ENCODE peak calls at places on chromosomes 1 and 21, in nine cellular contexts. One of them, this sample, is unnamed.

GRCh38 chr1:27719286-27720251 is 6.2 kb upstream of the FAM76A start:
- DNase-seq in BE2C: no peak
- DNase-seq in WERI-Rb-1: no peak
- DNase-seq in fibroblast of pulmonary artery: peak
- DNase-seq in hepatocyte: no peak
- DNase-seq in SK-N-SH: peak
- DNase-seq in neural crest cell: no peak
- DNase-seq in AG10803: peak
- DNase-seq in GM06990: no peak
- DNase-seq in this sample: peak

GRCh38 chr1:239386453-239387303 is at the start of gene CHRM3:
- DNase-seq in BE2C: peak
- DNase-seq in hepatocyte: peak
- DNase-seq in neural crest cell: peak
- DNase-seq in GM06990: no peak
- DNase-seq in SK-N-SH: peak
- DNase-seq in WERI-Rb-1: peak
- DNase-seq in AG10803: no peak
- DNase-seq in fibroblast of pulmonary artery: no peak
- DNase-seq in this sample: no peak

GRCh38 chr1:36211307-36211706 is 12.9 kb upstream of the THRAP3 start:
- DNase-seq in WERI-Rb-1: no peak
- DNase-seq in GM06990: no peak
- DNase-seq in BE2C: no peak
- DNase-seq in neural crest cell: no peak
- DNase-seq in hepatocyte: no peak
- DNase-seq in fibroblast of pulmonary artery: no peak
- DNase-seq in SK-N-SH: no peak
- DNase-seq in AG10803: no peak
- DNase-seq in this sample: no peak

GRCh38 chr1:197600751-197601150 is 174.5 kb downstream of the DENND1B start:
- DNase-seq in BE2C: no peak
- DNase-seq in WERI-Rb-1: no peak
- DNase-seq in neural crest cell: no peak
- DNase-seq in AG10803: no peak
- DNase-seq in fibroblast of pulmonary artery: no peak
- DNase-seq in hepatocyte: no peak
- DNase-seq in GM06990: no peak
- DNase-seq in SK-N-SH: no peak
- DNase-seq in this sample: no peak

GRCh38 chr1:159311679-159312078 is 9.5 kb downstream of the FCER1A start:
- DNase-seq in SK-N-SH: no peak
- DNase-seq in hepatocyte: no peak
- DNase-seq in fibroblast of pulmonary artery: no peak
- DNase-seq in BE2C: no peak
- DNase-seq in AG10803: no peak
- DNase-seq in GM06990: no peak
- DNase-seq in WERI-Rb-1: no peak
- DNase-seq in neural crest cell: no peak
- DNase-seq in this sample: no peak

GRCh38 chr1:173532237-173532636 is 55.1 kb downstream of the PRDX6 start:
- DNase-seq in BE2C: no peak
- DNase-seq in AG10803: no peak
- DNase-seq in fibroblast of pulmonary artery: no peak
- DNase-seq in GM06990: no peak
- DNase-seq in neural crest cell: no peak
- DNase-seq in WERI-Rb-1: no peak
- DNase-seq in hepatocyte: no peak
- DNase-seq in SK-N-SH: no peak
- DNase-seq in this sample: no peak

GRCh38 chr1:18697541-18697940 is 66.9 kb downstream of the PAX7 start:
- DNase-seq in GM06990: no peak
- DNase-seq in BE2C: no peak
- DNase-seq in AG10803: no peak
- DNase-seq in hepatocyte: no peak
- DNase-seq in neural crest cell: no peak
- DNase-seq in WERI-Rb-1: no peak
- DNase-seq in fibroblast of pulmonary artery: no peak
- DNase-seq in SK-N-SH: no peak
- DNase-seq in this sample: no peak

GRCh38 chr1:87151500-87152421 is 176.9 kb upstream of the LMO4 start:
- DNase-seq in GM06990: peak
- DNase-seq in BE2C: no peak
- DNase-seq in fibroblast of pulmonary artery: peak
- DNase-seq in SK-N-SH: no peak
- DNase-seq in WERI-Rb-1: peak
- DNase-seq in AG10803: peak
- DNase-seq in neural crest cell: peak
- DNase-seq in hepatocyte: peak
- DNase-seq in this sample: peak

GRCh38 chr1:73627723-73628122 is 570.3 kb downstream of the LRRIQ3 start:
- DNase-seq in hepatocyte: no peak
- DNase-seq in GM06990: no peak
- DNase-seq in BE2C: no peak
- DNase-seq in fibroblast of pulmonary artery: no peak
- DNase-seq in AG10803: no peak
- DNase-seq in SK-N-SH: no peak
- DNase-seq in neural crest cell: no peak
- DNase-seq in WERI-Rb-1: peak
- DNase-seq in this sample: no peak

GRCh38 chr21:42621828-42622199 is 31.6 kb upstream of the PDE9A start:
- DNase-seq in GM06990: no peak
- DNase-seq in BE2C: no peak
- DNase-seq in SK-N-SH: no peak
- DNase-seq in AG10803: no peak
- DNase-seq in hepatocyte: no peak
- DNase-seq in WERI-Rb-1: no peak
- DNase-seq in neural crest cell: no peak
- DNase-seq in fibroblast of pulmonary artery: no peak
- DNase-seq in this sample: no peak

GRCh38 chr21:35234725-35235124 is 185.6 kb upstream of the RUNX1 start:
- DNase-seq in fibroblast of pulmonary artery: no peak
- DNase-seq in GM06990: peak
- DNase-seq in WERI-Rb-1: no peak
- DNase-seq in neural crest cell: no peak
- DNase-seq in SK-N-SH: no peak
- DNase-seq in AG10803: peak
- DNase-seq in BE2C: no peak
- DNase-seq in hepatocyte: no peak
- DNase-seq in this sample: peak

GRCh38 chr1:46288485-46289133 is 14.8 kb downstream of the LRRC41 start:
- DNase-seq in neural crest cell: no peak
- DNase-seq in hepatocyte: no peak
- DNase-seq in WERI-Rb-1: no peak
- DNase-seq in AG10803: peak
- DNase-seq in BE2C: no peak
- DNase-seq in fibroblast of pulmonary artery: peak
- DNase-seq in SK-N-SH: no peak
- DNase-seq in GM06990: no peak
- DNase-seq in this sample: no peak

GRCh38 chr1:9651565-9652378 is at the start of gene PIK3CD:
- DNase-seq in WERI-Rb-1: peak
- DNase-seq in fibroblast of pulmonary artery: peak
- DNase-seq in neural crest cell: peak
- DNase-seq in GM06990: peak
- DNase-seq in AG10803: peak
- DNase-seq in BE2C: no peak
- DNase-seq in hepatocyte: peak
- DNase-seq in SK-N-SH: peak
- DNase-seq in this sample: peak

GRCh38 chr1:7690076-7690475 is 81.0 kb upstream of the VAMP3 start:
- DNase-seq in GM06990: no peak
- DNase-seq in hepatocyte: no peak
- DNase-seq in SK-N-SH: no peak
- DNase-seq in BE2C: no peak
- DNase-seq in neural crest cell: no peak
- DNase-seq in AG10803: no peak
- DNase-seq in WERI-Rb-1: no peak
- DNase-seq in fibroblast of pulmonary artery: no peak
- DNase-seq in this sample: no peak

GRCh38 chr1:60670313-60670712 is 412.0 kb upstream of the NFIA start:
- DNase-seq in hepatocyte: no peak
- DNase-seq in SK-N-SH: no peak
- DNase-seq in fibroblast of pulmonary artery: no peak
- DNase-seq in AG10803: no peak
- DNase-seq in neural crest cell: no peak
- DNase-seq in WERI-Rb-1: no peak
- DNase-seq in BE2C: no peak
- DNase-seq in GM06990: no peak
- DNase-seq in this sample: no peak

GRCh38 chr21:45981641-45982255 is at the start of gene COL6A1:
- DNase-seq in BE2C: peak
- DNase-seq in hepatocyte: peak
- DNase-seq in AG10803: peak
- DNase-seq in neural crest cell: peak
- DNase-seq in GM06990: no peak
- DNase-seq in SK-N-SH: peak
- DNase-seq in fibroblast of pulmonary artery: no peak
- DNase-seq in WERI-Rb-1: peak
- DNase-seq in this sample: no peak

GRCh38 chr1:55064071-55064581 is 24.8 kb downstream of the PCSK9 start:
- DNase-seq in SK-N-SH: peak
- DNase-seq in neural crest cell: no peak
- DNase-seq in WERI-Rb-1: no peak
- DNase-seq in GM06990: no peak
- DNase-seq in hepatocyte: peak
- DNase-seq in AG10803: peak
- DNase-seq in fibroblast of pulmonary artery: peak
- DNase-seq in BE2C: peak
- DNase-seq in this sample: peak
- TF ChIP-seq CTCF in SK-N-SH: no peak
- TF ChIP-seq CTCF in neural crest cell: peak
- TF ChIP-seq CTCF in WERI-Rb-1: peak
- TF ChIP-seq CTCF in GM06990: no peak
- TF ChIP-seq CTCF in hepatocyte: no peak
- TF ChIP-seq CTCF in AG10803: no peak
- TF ChIP-seq CTCF in fibroblast of pulmonary artery: no peak
- TF ChIP-seq CTCF in BE2C: no peak
- TF ChIP-seq CTCF in this sample: peak

DNA sequence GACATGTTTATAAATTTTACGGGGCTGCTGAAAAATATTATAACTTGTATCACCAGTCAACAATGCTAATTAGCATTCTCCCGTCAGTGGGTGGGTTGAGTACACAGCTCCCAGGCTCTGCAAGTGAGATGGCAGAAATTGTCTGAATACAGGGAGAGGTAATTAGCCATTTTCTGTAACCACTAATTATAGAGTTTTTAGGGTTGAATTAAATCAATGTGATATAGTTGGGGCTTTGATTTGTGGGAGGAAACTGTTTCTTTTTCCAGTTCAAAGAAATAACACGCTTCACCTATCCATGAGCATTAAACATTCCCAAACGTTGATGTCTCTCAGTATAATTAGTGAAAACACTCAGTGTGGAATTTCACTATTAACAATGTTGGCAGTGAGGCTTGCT is 1.4 kb downstream of the VANGL1 start:
- DNase-seq in WERI-Rb-1: no peak
- DNase-seq in hepatocyte: no peak
- DNase-seq in SK-N-SH: no peak
- DNase-seq in fibroblast of pulmonary artery: no peak
- DNase-seq in GM06990: no peak
- DNase-seq in neural crest cell: no peak
- DNase-seq in BE2C: no peak
- DNase-seq in AG10803: no peak
- DNase-seq in this sample: no peak
- TF ChIP-seq CTCF in WERI-Rb-1: no peak
- TF ChIP-seq CTCF in hepatocyte: no peak
- TF ChIP-seq CTCF in SK-N-SH: no peak
- TF ChIP-seq CTCF in fibroblast of pulmonary artery: no peak
- TF ChIP-seq CTCF in GM06990: no peak
- TF ChIP-seq CTCF in neural crest cell: no peak
- TF ChIP-seq CTCF in BE2C: no peak
- TF ChIP-seq CTCF in AG10803: no peak
- TF ChIP-seq CTCF in this sample: no peak

GRCh38 chr1:94820918-94821317 is 761 bp downstream of the SLC44A3 start:
- DNase-seq in SK-N-SH: no peak
- DNase-seq in neural crest cell: no peak
- DNase-seq in GM06990: no peak
- DNase-seq in fibroblast of pulmonary artery: no peak
- DNase-seq in WERI-Rb-1: no peak
- DNase-seq in AG10803: no peak
- DNase-seq in BE2C: no peak
- DNase-seq in hepatocyte: no peak
- DNase-seq in this sample: no peak

GRCh38 chr1:94819584-94819944 is 593 bp upstream of the SLC44A3 start:
- DNase-seq in SK-N-SH: no peak
- DNase-seq in WERI-Rb-1: no peak
- DNase-seq in AG10803: no peak
- DNase-seq in neural crest cell: no peak
- DNase-seq in fibroblast of pulmonary artery: no peak
- DNase-seq in BE2C: no peak
- DNase-seq in GM06990: no peak
- DNase-seq in hepatocyte: no peak
- DNase-seq in this sample: no peak

GRCh38 chr1:94817697-94818096 is 2.5 kb upstream of the SLC44A3 start:
- DNase-seq in AG10803: no peak
- DNase-seq in GM06990: no peak
- DNase-seq in WERI-Rb-1: no peak
- DNase-seq in BE2C: no peak
- DNase-seq in hepatocyte: no peak
- DNase-seq in fibroblast of pulmonary artery: no peak
- DNase-seq in SK-N-SH: no peak
- DNase-seq in neural crest cell: no peak
- DNase-seq in this sample: no peak

GRCh38 chr1:94821636-94822305 is 1.6 kb downstream of the SLC44A3 start:
- DNase-seq in BE2C: peak
- DNase-seq in GM06990: no peak
- DNase-seq in SK-N-SH: peak
- DNase-seq in WERI-Rb-1: peak
- DNase-seq in neural crest cell: no peak
- DNase-seq in AG10803: no peak
- DNase-seq in fibroblast of pulmonary artery: no peak
- DNase-seq in hepatocyte: peak
- DNase-seq in this sample: no peak

GRCh38 chr1:94819945-94820746 is at the start of gene SLC44A3:
- DNase-seq in GM06990: no peak
- DNase-seq in SK-N-SH: peak
- DNase-seq in BE2C: peak
- DNase-seq in neural crest cell: peak
- DNase-seq in AG10803: peak
- DNase-seq in fibroblast of pulmonary artery: peak
- DNase-seq in WERI-Rb-1: peak
- DNase-seq in hepatocyte: peak
- DNase-seq in this sample: peak
- TF ChIP-seq CTCF in GM06990: no peak
- TF ChIP-seq CTCF in SK-N-SH: peak
- TF ChIP-seq CTCF in BE2C: no peak
- TF ChIP-seq CTCF in neural crest cell: no peak
- TF ChIP-seq CTCF in AG10803: no peak
- TF ChIP-seq CTCF in fibroblast of pulmonary artery: no peak
- TF ChIP-seq CTCF in WERI-Rb-1: peak
- TF ChIP-seq CTCF in hepatocyte: peak
- TF ChIP-seq CTCF in this sample: no peak

DNA sequence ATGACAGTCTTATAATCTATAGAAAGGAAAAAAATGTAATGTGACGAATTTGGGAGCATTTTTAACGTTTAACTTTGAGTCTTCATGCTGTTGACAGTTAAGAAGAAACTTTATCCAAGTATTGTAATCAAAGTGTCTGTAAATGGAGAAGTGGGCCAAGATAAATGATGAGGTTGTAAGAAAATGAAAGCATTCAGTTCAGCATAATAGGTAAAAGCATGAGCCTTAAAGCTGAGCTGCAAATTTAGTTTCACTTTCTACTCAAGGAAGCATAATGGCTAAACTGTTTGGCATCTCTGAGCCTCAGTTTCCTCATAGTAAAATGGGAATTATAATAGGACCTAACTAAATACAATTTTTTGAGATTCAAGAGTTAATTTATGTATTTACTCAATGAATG is 1554.8 kb downstream of the KCNT2 start:
- DNase-seq in hepatocyte: no peak
- DNase-seq in WERI-Rb-1: no peak
- DNase-seq in BE2C: no peak
- DNase-seq in neural crest cell: no peak
- DNase-seq in GM06990: no peak
- DNase-seq in AG10803: no peak
- DNase-seq in fibroblast of pulmonary artery: no peak
- DNase-seq in SK-N-SH: no peak
- DNase-seq in this sample: peak
- TF ChIP-seq CTCF in hepatocyte: no peak
- TF ChIP-seq CTCF in WERI-Rb-1: no peak
- TF ChIP-seq CTCF in BE2C: no peak
- TF ChIP-seq CTCF in neural crest cell: no peak
- TF ChIP-seq CTCF in GM06990: no peak
- TF ChIP-seq CTCF in AG10803: no peak
- TF ChIP-seq CTCF in fibroblast of pulmonary artery: no peak
- TF ChIP-seq CTCF in SK-N-SH: no peak
- TF ChIP-seq CTCF in this sample: no peak

This sample was measured in GM12865.